ENCODE peak calls at places on chromosomes 7 and 10, in nine cellular contexts. A is natural killer cell, E is OCI-LY7, Z is brain microvascular endothelial cell, Q is PC-3, W is GM06990, N is mesothelial cell of epicardium, J is tibial artery, O is A549. L is an unnamed sample.

GRCh38 chr10:1560535-1561192 is 176.7 kb downstream of the ADARB2 start:
- DNase-seq in A (no peak), E (no peak), Z (no peak), Q (no peak), W (no peak), N (no peak), J (no peak), O (no peak), L (no peak)

GRCh38 chr10:132915411-132915810 is 27.0 kb downstream of the CFAP46 start:
- DNase-seq in A (no peak), E (peak), Z (no peak), Q (no peak), W (no peak), N (no peak), J (no peak), O (no peak), L (peak)

GRCh38 chr7:50837965-50838364 is 55.3 kb upstream of the GRB10 start:
- DNase-seq in A (no peak), E (no peak), Z (peak), Q (peak), W (no peak), N (no peak), J (no peak), O (peak), L (no peak)

GRCh38 chr7:126026421-126027088 is 1096.9 kb upstream of the POT1 start:
- DNase-seq in A (no peak), E (no peak), Z (no peak), Q (peak), W (no peak), N (no peak), J (no peak), O (no peak), L (no peak)

GRCh38 chr7:126656165-126656564 is 596.6 kb downstream of the GRM8 start:
- DNase-seq in A (no peak), E (no peak), Z (no peak), Q (no peak), W (no peak), N (no peak), J (no peak), O (no peak), L (no peak)

GRCh38 chr7:44967571-44968446 is 11.0 kb downstream of the MYO1G start:
- DNase-seq in A (no peak), E (no peak), Z (no peak), Q (no peak), W (no peak), N (no peak), J (peak), O (peak), L (no peak)

GRCh38 chr7:117229350-117229749 is 93.5 kb downstream of the WNT2 start:
- DNase-seq in A (no peak), E (no peak), Z (no peak), Q (no peak), W (no peak), N (no peak), J (no peak), O (no peak), L (no peak)

GRCh38 chr10:6009159-6009558 is 31.8 kb upstream of the IL15RA start:
- DNase-seq in A (no peak), E (no peak), Z (peak), Q (no peak), W (no peak), N (no peak), J (no peak), O (no peak), L (no peak)

GRCh38 chr10:28470873-28471704 is 61.8 kb upstream of the WAC start:
- DNase-seq in A (no peak), E (no peak), Z (no peak), Q (no peak), W (no peak), N (no peak), J (no peak), O (no peak), L (no peak)

GRCh38 chr7:108454674-108455523 is 1.3 kb downstream of the NRCAM start:
- DNase-seq in A (no peak), E (no peak), Z (no peak), Q (no peak), W (peak), N (peak), J (no peak), O (peak), L (peak)

GRCh38 chr10:28508304-28508925 is 24.5 kb upstream of the WAC start:
- DNase-seq in A (no peak), E (no peak), Z (no peak), Q (no peak), W (no peak), N (no peak), J (no peak), O (no peak), L (no peak)

GRCh38 chr10:116753759-116754158 is 11.4 kb upstream of the HSPA12A start:
- DNase-seq in A (no peak), E (no peak), Z (peak), Q (peak), W (no peak), N (no peak), J (peak), O (no peak), L (no peak)

GRCh38 chr10:606767-607544 is 82.5 kb downstream of the DIP2C start:
- DNase-seq in A (no peak), E (no peak), Z (peak), Q (no peak), W (no peak), N (no peak), J (peak), O (no peak), L (no peak)

GRCh38 chr7:134645935-134646334 is 718 bp upstream of the BPGM start:
- DNase-seq in A (no peak), E (peak), Z (peak), Q (peak), W (no peak), N (no peak), J (no peak), O (no peak), L (no peak)

GRCh38 chr7:32164341-32164996 is 94.3 kb upstream of the PDE1C start:
- DNase-seq in A (no peak), E (no peak), Z (peak), Q (peak), W (no peak), N (no peak), J (no peak), O (peak), L (no peak)

GRCh38 chr7:127330070-127330469 is 62.4 kb downstream of the ZNF800 start:
- DNase-seq in A (no peak), E (no peak), Z (no peak), Q (no peak), W (no peak), N (no peak), J (no peak), O (no peak), L (no peak)

GRCh38 chr10:33335550-33335799 is 1.0 kb upstream of the NRP1 start:
- DNase-seq in A (no peak), E (no peak), Z (no peak), Q (peak), W (no peak), N (no peak), J (no peak), O (peak), L (no peak)

GRCh38 chr10:79347894-79348639 is 798 bp downstream of the PPIF start:
- DNase-seq in A (peak), E (peak), Z (peak), Q (peak), W (peak), N (peak), J (peak), O (peak), L (peak)

GRCh38 chr10:63099734-63100133 is 33.4 kb upstream of the NRBF2 start:
- DNase-seq in A (no peak), E (no peak), Z (no peak), Q (peak), W (no peak), N (no peak), J (no peak), O (no peak), L (no peak)

GRCh38 chr7:73830872-73831655 is at the start of gene CLDN4:
- DNase-seq in A (no peak), E (no peak), Z (no peak), Q (peak), W (no peak), N (no peak), J (no peak), O (no peak), L (no peak)

GRCh38 chr7:131827421-131827820 is 271.0 kb upstream of the PODXL start:
- DNase-seq in A (no peak), E (no peak), Z (no peak), Q (no peak), W (no peak), N (no peak), J (no peak), O (no peak), L (no peak)

GRCh38 chr7:70805360-70805759 is 326.6 kb upstream of the GALNT17 start:
- DNase-seq in A (no peak), E (peak), Z (no peak), Q (no peak), W (peak), N (no peak), J (no peak), O (no peak), L (no peak)

GRCh38 chr10:986881-987634 is 1.2 kb upstream of the GTPBP4 start:
- DNase-seq in A (no peak), E (no peak), Z (peak), Q (peak), W (no peak), N (no peak), J (no peak), O (no peak), L (no peak)

GRCh38 chr7:148700693-148701092 is 2.0 kb downstream of the CUL1 start:
- DNase-seq in A (no peak), E (peak), Z (peak), Q (peak), W (no peak), N (no peak), J (no peak), O (peak), L (no peak)

GRCh38 chr7:54831644-54832095 is 72.7 kb upstream of the SEC61G start:
- DNase-seq in A (no peak), E (no peak), Z (no peak), Q (peak), W (no peak), N (no peak), J (no peak), O (peak), L (no peak)

GRCh38 chr7:82164813-82165212 is 278.8 kb downstream of the CACNA2D1 start:
- DNase-seq in A (no peak), E (no peak), Z (peak), Q (peak), W (no peak), N (no peak), J (no peak), O (peak), L (no peak)

GRCh38 chr7:134016223-134016941 is 110.8 kb upstream of the LRGUK start:
- DNase-seq in A (no peak), E (peak), Z (peak), Q (peak), W (no peak), N (peak), J (no peak), O (peak), L (no peak)

GRCh38 chr10:110746254-110746826 is 102.2 kb downstream of the RBM20 start:
- DNase-seq in A (no peak), E (peak), Z (peak), Q (peak), W (peak), N (peak), J (peak), O (peak), L (peak)

GRCh38 chr7:88312061-88312663 is 5.5 kb upstream of the STEAP4 start:
- DNase-seq in A (no peak), E (no peak), Z (no peak), Q (no peak), W (no peak), N (no peak), J (peak), O (no peak), L (no peak)

GRCh38 chr10:71076473-71077142 is 135.8 kb upstream of the UNC5B start:
- DNase-seq in A (peak), E (no peak), Z (no peak), Q (no peak), W (no peak), N (peak), J (peak), O (no peak), L (peak)

GRCh38 chr7:44272456-44272855 is 52.9 kb downstream of the CAMK2B start:
- DNase-seq in A (no peak), E (no peak), Z (no peak), Q (no peak), W (no peak), N (no peak), J (no peak), O (no peak), L (no peak)

GRCh38 chr7:20191044-20191867 is 25.9 kb downstream of the MACC1 start:
- DNase-seq in A (no peak), E (peak), Z (no peak), Q (no peak), W (no peak), N (no peak), J (no peak), O (no peak), L (no peak)

GRCh38 chr10:79322616-79323566 is 24.4 kb upstream of the PPIF start:
- DNase-seq in A (peak), E (no peak), Z (peak), Q (peak), W (peak), N (no peak), J (peak), O (no peak), L (no peak)

GRCh38 chr7:4159761-4160554 is 522.1 kb upstream of the FOXK1 start:
- DNase-seq in A (no peak), E (no peak), Z (no peak), Q (peak), W (no peak), N (no peak), J (no peak), O (no peak), L (no peak)
- TF ChIP-seq CTCF in A (no peak), E (no peak), Z (no peak), Q (no peak), W (no peak), N (no peak), J (no peak), O (no peak), L (no peak)

GRCh38 chr7:80511964-80512363 is at the start of gene GNAT3:
- DNase-seq in A (no peak), E (no peak), Z (no peak), Q (no peak), W (no peak), N (no peak), J (no peak), O (no peak), L (no peak)

GRCh38 chr7:80521809-80522208 is 9.9 kb upstream of the GNAT3 start:
- DNase-seq in A (no peak), E (no peak), Z (no peak), Q (no peak), W (no peak), N (no peak), J (no peak), O (no peak), L (no peak)

GRCh38 chr7:80520199-80520598 is 8.3 kb upstream of the GNAT3 start:
- DNase-seq in A (no peak), E (no peak), Z (no peak), Q (no peak), W (no peak), N (no peak), J (no peak), O (no peak), L (no peak)

GRCh38 chr7:80515298-80515697 is 3.4 kb upstream of the GNAT3 start:
- DNase-seq in A (no peak), E (no peak), Z (no peak), Q (no peak), W (no peak), N (no peak), J (no peak), O (no peak), L (no peak)

GRCh38 chr7:80517177-80517804 is 5.4 kb upstream of the GNAT3 start:
- DNase-seq in A (no peak), E (no peak), Z (no peak), Q (no peak), W (no peak), N (no peak), J (no peak), O (no peak), L (no peak)
- TF ChIP-seq CTCF in A (no peak), E (no peak), Z (no peak), Q (no peak), W (no peak), N (no peak), J (no peak), O (no peak), L (no peak)

DNA sequence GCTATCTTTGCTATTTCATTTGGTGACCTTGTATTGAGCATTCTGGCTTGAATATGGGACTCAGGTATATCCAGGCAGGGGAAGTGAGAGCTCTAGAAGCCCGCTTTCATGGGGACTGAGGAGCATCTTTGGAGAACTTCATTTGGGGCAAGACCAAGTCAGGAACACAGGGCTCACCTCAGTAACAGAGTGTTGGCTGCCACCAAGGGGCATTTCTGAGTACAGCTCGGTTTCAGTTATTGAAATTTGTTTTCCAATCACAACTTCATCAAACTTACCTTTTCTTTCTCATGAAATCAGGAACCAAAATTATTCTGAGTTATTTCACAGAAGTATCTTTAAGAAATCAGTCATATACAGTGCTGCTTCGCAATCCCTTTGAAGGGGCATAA is 337.2 kb downstream of the C7orf25 start:
- DNase-seq in A (no peak), E (no peak), Z (no peak), Q (peak), W (no peak), N (no peak), J (no peak), O (no peak), L (no peak)
- TF ChIP-seq CTCF in A (no peak), E (peak), Z (peak), Q (peak), W (peak), N (no peak), J (no peak), O (no peak), L (no peak)

DNA sequence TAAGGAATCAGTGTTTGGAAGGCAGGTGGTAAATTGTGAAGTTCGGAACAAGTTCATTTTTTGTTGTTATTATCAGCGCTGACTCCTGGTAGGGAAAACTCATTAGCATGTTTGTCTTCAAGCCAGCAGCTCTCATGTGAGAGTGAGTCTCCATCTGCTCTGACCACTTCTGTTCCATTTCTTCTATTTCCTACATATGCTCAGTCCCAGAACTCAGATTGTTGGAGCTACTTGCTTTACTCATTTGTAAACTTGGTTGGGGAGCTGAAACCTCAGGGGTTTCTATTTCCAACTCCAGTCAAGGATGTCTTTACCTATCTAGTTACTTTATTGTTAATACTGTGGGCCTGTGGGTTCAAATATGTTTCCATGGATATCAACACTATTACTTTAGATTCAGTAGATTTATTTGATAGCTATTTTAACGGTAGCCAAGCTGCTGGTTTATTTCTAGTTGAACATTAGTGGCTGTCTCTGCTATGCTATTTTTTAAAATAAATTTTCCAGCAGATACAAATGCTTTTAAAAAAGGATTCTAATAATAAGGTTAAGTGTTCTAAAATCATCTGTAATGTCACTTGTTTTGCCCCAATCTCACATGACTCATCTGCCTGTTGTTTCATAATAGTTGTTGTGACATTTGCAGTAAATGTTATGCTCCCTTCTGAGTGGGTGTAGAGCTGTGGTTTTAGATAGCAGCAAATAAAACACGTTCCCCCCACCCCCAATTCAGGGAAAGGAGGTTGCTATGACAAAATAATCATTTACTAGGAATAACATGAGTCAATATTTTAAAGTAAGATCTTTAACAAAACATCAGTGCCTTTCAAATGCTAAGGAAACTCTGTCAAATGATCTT is 143.3 kb downstream of the HDAC9 start:
- DNase-seq in A (no peak), E (no peak), Z (peak), Q (peak), W (no peak), N (no peak), J (no peak), O (no peak), L (no peak)
- TF ChIP-seq CTCF in A (no peak), E (no peak), Z (no peak), Q (no peak), W (no peak), N (no peak), J (no peak), O (no peak), L (no peak)